ENCODE peak calls at places on chromosomes 7 and 10, in four cellular contexts. H, R, L and D are unnamed samples.
A peak's percentile ranks its signal among the peaks of the same experiment; 100 is the strongest.

GRCh38 chr7:115410972-115411686 is 489.2 kb downstream of the MDFIC start:
- DNase-seq in R (no peak), H (no peak), L (no peak), D (no peak)

GRCh38 chr10:121243899-121244241 is 354.4 kb downstream of the FGFR2 start:
- DNase-seq in R (no peak), H (no peak), L (no peak), D (no peak)

GRCh38 chr10:121243003-121243898 is 355.0 kb downstream of the FGFR2 start:
- DNase-seq in L (no peak), H (no peak), R (no peak), D (no peak)

GRCh38 chr10:24866615-24867583 is 85.5 kb downstream of the PRTFDC1 start:
- DNase-seq in R (no peak), L (peak; percentile 52), H (peak; percentile 74), D (peak; percentile 56)

GRCh38 chr10:69446650-69447151 is 4.6 kb upstream of the TSPAN15 start:
- DNase-seq in L (no peak), H (peak; percentile 42), R (no peak), D (no peak)

GRCh38 chr10:63264852-63265617 is 131.9 kb downstream of the NRBF2 start:
- DNase-seq in R (peak; percentile 46), H (no peak), L (no peak), D (no peak)

GRCh38 chr10:44339218-44339617 is 45.7 kb downstream of the CXCL12 start:
- DNase-seq in R (no peak), H (no peak), L (no peak), D (no peak)

GRCh38 chr7:12067156-12067831 is 143.8 kb upstream of the TMEM106B start:
- DNase-seq in H (peak; percentile 61), R (peak; percentile 60), L (no peak), D (peak; percentile 35)

GRCh38 chr7:158642149-158642548 is 54.5 kb upstream of the PTPRN2 start:
- DNase-seq in H (no peak), L (no peak), R (no peak), D (no peak)

GRCh38 chr7:69365588-69366241 is 232.6 kb upstream of the AUTS2 start:
- DNase-seq in R (no peak), L (no peak), H (no peak), D (no peak)

GRCh38 chr10:71263376-71263775 is 51.0 kb downstream of the UNC5B start:
- DNase-seq in H (no peak), R (no peak), L (peak; percentile 48), D (no peak)

GRCh38 chr7:142438235-142438922 is 180.5 kb upstream of the PRSS58 start:
- DNase-seq in H (no peak), R (peak; percentile 61), L (no peak), D (peak; percentile 58)

GRCh38 chr10:63713191-63714144 is 192.3 kb downstream of the REEP3 start:
- DNase-seq in R (peak; percentile 57), L (peak; percentile 85), H (peak; percentile 93), D (peak; percentile 40)

GRCh38 chr7:151017953-151018420 is 6.3 kb downstream of the ATG9B start:
- DNase-seq in L (peak; percentile 77), R (peak; percentile 98), H (peak; percentile 78), D (peak; percentile 96)

GRCh38 chr10:88270871-88271713 is 312.0 kb downstream of the RNLS start:
- DNase-seq in H (no peak), R (no peak), L (peak; percentile 9), D (no peak)

GRCh38 chr7:75879771-75880184 is 944 bp downstream of the RHBDD2 start:
- DNase-seq in H (no peak), L (no peak), R (peak; percentile 61), D (no peak)

GRCh38 chr10:5775705-5776104 is 37.5 kb downstream of the GDI2 start:
- DNase-seq in R (no peak), H (no peak), L (peak; percentile 34), D (peak; percentile 85)

GRCh38 chr7:101466871-101467270 is 104.2 kb downstream of the COL26A1 start:
- DNase-seq in H (peak; percentile 17), L (no peak), R (no peak), D (no peak)

GRCh38 chr10:118807512-118808305 is 52.9 kb upstream of the CACUL1 start:
- DNase-seq in H (no peak), L (no peak), R (no peak), D (no peak)

GRCh38 chr10:112367516-112367915 is 6.4 kb upstream of the ACSL5 start:
- DNase-seq in L (no peak), R (no peak), H (no peak), D (no peak)

DNA sequence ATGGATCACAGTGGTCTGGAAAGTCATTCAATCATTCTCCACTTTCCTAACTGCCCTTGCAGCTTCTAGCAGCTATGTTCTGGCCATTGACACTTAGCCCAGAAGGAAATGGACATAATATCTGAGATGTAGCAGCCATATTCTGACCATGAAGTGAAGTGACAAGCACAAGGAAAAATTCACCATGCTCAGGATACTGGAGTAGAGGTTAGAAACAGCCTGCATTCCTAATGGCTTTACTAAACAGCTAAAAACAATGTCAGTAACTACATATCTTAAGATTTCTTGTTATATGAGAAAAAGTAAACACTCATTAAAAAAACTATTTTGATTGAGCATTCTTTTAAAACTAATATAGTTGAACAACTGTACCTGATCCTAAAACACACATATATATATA is 443.8 kb downstream of the MAGI2 start:
- DNase-seq in L (no peak), R (no peak), H (no peak), D (no peak)
- H3K4me3 ChIP-seq in L (no peak overlapping the region), R (no peak overlapping the region), H (no peak overlapping the region), D (no peak overlapping the region)

GRCh38 chr7:4996696-4997222 is 37.8 kb upstream of the MMD2 start:
- DNase-seq in L (no peak), R (no peak), H (no peak), D (no peak)
- TF ChIP-seq CTCF in L (no peak), R (no peak), H (no peak), D (no peak)

GRCh38 chr10:37831495-37832333 is 25.7 kb downstream of the ZNF248 start:
- DNase-seq in L (no peak), R (no peak), H (no peak), D (no peak)
- H3K9me3 ChIP-seq in L (peaks cover 56% of the 10 kb centered on the region), R (peaks cover 33% of the 10 kb centered on the region), H (peaks cover 30% of the 10 kb centered on the region), D (peaks cover 54% of the 10 kb centered on the region)

GRCh38 chr7:65238785-65239184 is 134.9 kb upstream of the ZNF92 start:
- DNase-seq in L (no peak), H (no peak), R (peak; percentile 29), D (no peak)

GRCh38 chr7:65235586-65235985 is 138.1 kb upstream of the ZNF92 start:
- DNase-seq in L (no peak), R (no peak), H (no peak), D (no peak)

GRCh38 chr7:65239324-65239706 is 134.3 kb upstream of the ZNF92 start:
- DNase-seq in R (no peak), L (no peak), H (no peak), D (no peak)

GRCh38 chr7:65239707-65240352 is 133.8 kb upstream of the ZNF92 start:
- DNase-seq in H (no peak), L (peak; percentile 29), R (peak; percentile 98), D (peak; percentile 92)
- H3K4me3 ChIP-seq in H (peak overlapping the region; percentile 52), L (peak overlapping the region; percentile 68), R (peak overlapping the region; percentile 57), D (peak overlapping the region; percentile 54)

DNA sequence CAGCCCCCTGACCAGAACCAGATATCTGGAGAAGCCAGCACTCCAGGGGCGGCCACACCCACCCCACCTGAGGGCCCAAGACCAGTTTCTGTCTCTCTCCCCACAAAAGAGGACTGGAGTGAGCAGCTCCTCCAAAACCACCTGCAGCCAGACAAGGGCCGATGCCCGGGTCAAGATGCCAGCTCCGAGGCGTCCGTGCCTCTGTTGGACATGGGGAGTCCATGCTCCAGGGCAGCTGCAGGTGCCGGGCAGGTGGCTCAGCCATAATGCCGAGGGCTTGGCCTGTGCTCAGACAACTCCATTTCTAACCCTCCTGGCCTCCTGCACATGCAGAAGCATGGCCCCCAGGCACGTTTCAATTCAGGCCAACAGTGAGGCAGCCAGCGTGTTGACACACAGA is 234.6 kb downstream of the MAD1L1 start:
- DNase-seq in H (no peak), L (peak; percentile 13), R (no peak), D (no peak)
- TF ChIP-seq CTCF in H (no peak), L (no peak), R (no peak), D (no peak)

DNA sequence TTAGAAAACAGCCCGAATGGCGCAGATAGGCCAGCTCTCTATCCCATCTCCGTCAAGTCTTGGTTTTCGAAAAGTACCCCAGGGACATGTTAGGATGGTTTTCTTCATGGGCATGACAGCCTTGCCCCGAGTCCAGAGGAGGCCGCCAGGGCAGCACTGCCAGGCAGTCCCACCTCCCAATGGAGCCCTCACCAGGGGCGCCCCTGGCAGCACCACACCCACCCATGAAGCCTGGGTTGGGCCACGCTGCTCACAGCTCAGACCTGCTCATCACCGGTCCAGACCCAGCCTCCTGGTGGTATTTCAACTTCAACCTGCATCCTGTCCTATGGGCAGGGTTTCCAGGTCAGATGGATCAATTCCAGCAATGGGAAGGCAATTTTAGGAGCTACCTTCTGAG is 53.3 kb downstream of the TCERG1L start:
- DNase-seq in H (no peak), L (no peak), R (no peak), D (no peak)
- H3K9me3 ChIP-seq in H (no peaks in the 10 kb centered on the region), L (no peaks in the 10 kb centered on the region), R (no peaks in the 10 kb centered on the region), D (no peaks in the 10 kb centered on the region)

GRCh38 chr10:18341063-18341462 is 200.8 kb downstream of the CACNB2 start:
- DNase-seq in H (no peak), R (no peak), L (no peak), D (no peak)

GRCh38 chr10:18343573-18343972 is 203.3 kb downstream of the CACNB2 start:
- DNase-seq in H (no peak), R (no peak), L (no peak), D (no peak)

GRCh38 chr10:18345308-18345707 is 205.1 kb downstream of the CACNB2 start:
- DNase-seq in H (no peak), L (no peak), R (no peak), D (no peak)

GRCh38 chr10:18340496-18341051 is 200.3 kb downstream of the CACNB2 start:
- DNase-seq in H (no peak), R (no peak), L (peak; percentile 29), D (no peak)
- H3K4me3 ChIP-seq in H (peak overlapping the region; percentile 42), R (no peak overlapping the region), L (peak overlapping the region; percentile 54), D (peak overlapping the region; percentile 34)